ENCODE peak calls at places on chromosomes 11 and 22, in four cellular contexts. V is GM12891, C is HL-60, Y is K562. A is an unnamed sample.

GRCh38 chr11:106473089-106473722 is 395.7 kb downstream of the AASDHPPT start:
- DNase-seq in Y (no peak), V (no peak), C (no peak), A (no peak)

GRCh38 chr11:60305906-60306619 is 21.0 kb upstream of the MS4A6E start:
- DNase-seq in Y (no peak), C (no peak), V (no peak), A (no peak)

GRCh38 chr11:61947486-61948210 is 2.5 kb upstream of the BEST1 start:
- DNase-seq in C (peak), V (peak), Y (peak), A (no peak)

GRCh38 chr11:61963016-61963281 is 4.5 kb downstream of the FTH1 start:
- DNase-seq in Y (peak), V (no peak), C (no peak), A (no peak)

GRCh38 chr22:31210830-31211503 is 1.1 kb upstream of the LIMK2 start:
- DNase-seq in C (no peak), V (no peak), Y (no peak), A (no peak)

GRCh38 chr22:44540756-44541670 is 43.0 kb upstream of the RTL6 start:
- DNase-seq in Y (no peak), V (no peak), C (peak), A (no peak)

GRCh38 chr11:113189909-113190667 is 124.3 kb upstream of the TTC12 start:
- DNase-seq in Y (peak), V (no peak), C (no peak), A (no peak)

GRCh38 chr11:68965901-68966868 is 14.6 kb downstream of the MRGPRD start:
- DNase-seq in Y (no peak), V (no peak), C (no peak), A (no peak)

GRCh38 chr11:76656571-76657081 is 13.9 kb downstream of the LRRC32 start:
- DNase-seq in C (no peak), V (no peak), Y (no peak), A (no peak)

GRCh38 chr22:30943368-30943767 is 25.2 kb downstream of the MORC2 start:
- DNase-seq in C (peak), Y (no peak), V (no peak), A (no peak)

GRCh38 chr11:76491644-76492043 is 46.8 kb downstream of the EMSY start:
- DNase-seq in V (no peak), C (no peak), Y (no peak), A (no peak)

GRCh38 chr11:114354076-114354475 is 46.2 kb downstream of the C11orf71 start:
- DNase-seq in C (no peak), Y (no peak), V (no peak), A (no peak)

GRCh38 chr22:24984122-24984521 is 31.6 kb downstream of the KIAA1671 start:
- DNase-seq in V (no peak), C (no peak), Y (no peak), A (no peak)

GRCh38 chr11:70026012-70026411 is 52.1 kb upstream of the ANO1 start:
- DNase-seq in C (no peak), Y (no peak), V (no peak), A (no peak)

GRCh38 chr22:37534445-37534844 is 15.2 kb upstream of the CARD10 start:
- DNase-seq in Y (no peak), C (no peak), V (no peak), A (no peak)

DNA sequence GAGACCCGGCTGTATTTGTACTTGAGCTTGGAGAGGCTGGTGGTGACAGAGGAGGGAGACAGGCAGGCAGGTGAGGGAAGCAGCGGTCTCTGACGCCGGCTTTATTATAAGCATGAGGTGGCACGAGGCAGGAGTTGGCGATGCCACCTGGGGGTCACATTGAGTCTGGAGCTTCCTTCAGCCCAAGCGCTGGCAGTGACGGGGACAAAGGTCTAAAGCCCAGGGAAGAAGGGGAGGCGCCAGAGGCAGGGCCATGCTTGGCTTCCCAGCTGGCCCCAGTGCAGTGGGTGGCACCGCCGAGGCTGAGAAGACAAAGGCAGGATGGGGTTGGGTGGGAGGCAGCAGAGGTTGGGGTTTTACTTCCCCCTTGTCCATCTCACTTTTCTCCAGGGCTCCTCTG is 4.5 kb downstream of the FXYD2 start:
- DNase-seq in Y (no peak), V (no peak), C (no peak), A (no peak)
- TF ChIP-seq SPI1 in Y (no peak), V (no peak), C (no peak), A (no peak)

DNA sequence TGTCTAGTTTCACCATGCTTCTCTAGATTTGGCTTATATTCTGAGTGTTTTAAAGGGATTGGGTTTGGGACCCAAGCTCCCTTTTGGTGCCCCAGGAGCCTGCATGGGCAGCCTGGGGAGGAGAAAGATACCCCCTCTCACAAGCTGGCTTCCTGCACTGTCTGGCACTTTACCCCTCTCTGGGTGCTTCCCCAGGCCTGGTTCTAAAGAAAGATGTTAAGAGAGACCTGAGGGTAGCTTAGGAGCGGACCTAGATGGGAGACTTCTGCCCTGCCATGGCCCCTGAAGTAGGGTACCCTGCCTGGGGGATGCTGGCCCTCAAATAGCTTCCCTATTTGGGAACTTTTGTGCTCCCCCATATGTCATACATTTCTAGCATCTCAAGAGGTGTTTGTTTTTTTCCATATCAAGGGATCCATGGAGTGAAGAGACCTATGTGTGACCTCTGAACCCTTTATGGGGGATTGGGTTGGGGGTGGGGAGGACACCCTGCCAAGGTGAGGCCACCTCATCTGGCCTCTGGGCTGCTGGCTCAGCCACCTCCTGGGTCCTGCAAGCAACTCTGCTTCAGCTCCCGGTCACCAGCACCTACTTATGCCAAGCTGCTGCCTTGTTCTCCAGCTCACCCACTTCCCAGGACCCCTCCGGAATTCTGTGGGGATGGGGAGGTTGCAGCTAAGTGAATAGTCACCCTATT is 50.2 kb downstream of the TSPAN18 start:
- DNase-seq in Y (no peak), C (no peak), V (no peak), A (no peak)
- TF ChIP-seq SPI1 in Y (no peak), C (no peak), V (no peak), A (no peak)

GRCh38 chr11:110645253-110645652 is 67.0 kb downstream of the ARHGAP20 start:
- DNase-seq in C (no peak), Y (no peak), V (no peak), A (no peak)
- TF ChIP-seq SPI1 in C (no peak), Y (no peak), V (no peak), A (no peak)

GRCh38 chr22:47767403-47767802 is 1005.0 kb downstream of the TBC1D22A start:
- DNase-seq in Y (no peak), C (no peak), V (no peak), A (no peak)
- TF ChIP-seq SPI1 in Y (no peak), C (no peak), V (no peak), A (no peak)

GRCh38 chr11:67373916-67374570 is 645 bp upstream of the CLCF1 start:
- DNase-seq in Y (peak), V (no peak), C (peak), A (no peak)

GRCh38 chr11:67376022-67376386 is 2.6 kb upstream of the CLCF1 start:
- DNase-seq in V (no peak), Y (no peak), C (no peak), A (no peak)

GRCh38 chr11:67375320-67376021 is 2.1 kb upstream of the CLCF1 start:
- DNase-seq in C (no peak), V (no peak), Y (no peak), A (no peak)

GRCh38 chr11:67372993-67373915 is at the start of gene CLCF1:
- DNase-seq in C (peak), V (no peak), Y (peak), A (no peak)

GRCh38 chr11:67374571-67375276 is 1.3 kb upstream of the CLCF1 start:
- DNase-seq in C (no peak), V (no peak), Y (no peak), A (no peak)
- TF ChIP-seq SPI1 in C (no peak), V (no peak), Y (no peak), A (no peak)

GRCh38 chr22:47676685-47677084 is 914.2 kb downstream of the TBC1D22A start:
- DNase-seq in V (no peak), C (no peak), Y (no peak), A (no peak)

GRCh38 chr22:47678048-47678447 is 915.6 kb downstream of the TBC1D22A start:
- DNase-seq in V (no peak), Y (peak), C (no peak), A (no peak)

GRCh38 chr22:47674600-47674999 is 912.1 kb downstream of the TBC1D22A start:
- DNase-seq in C (no peak), V (no peak), Y (no peak), A (no peak)

GRCh38 chr22:47672526-47672925 is 910.1 kb downstream of the TBC1D22A start:
- DNase-seq in V (no peak), Y (no peak), C (no peak), A (no peak)
- TF ChIP-seq SPI1 in V (no peak), Y (no peak), C (no peak), A (no peak)

GRCh38 chr22:35312198-35313059 is 12.7 kb downstream of the TOM1 start:
- DNase-seq in C (no peak), Y (no peak), V (no peak), A (no peak)
- TF ChIP-seq SPI1 in C (no peak), Y (no peak), V (no peak), A (peak)

GRCh38 chr11:6350070-6350469 is 29.8 kb upstream of the CAVIN3 start:
- DNase-seq in C (no peak), V (no peak), Y (no peak), A (no peak)

GRCh38 chr11:6353367-6353987 is 33.2 kb upstream of the CAVIN3 start:
- DNase-seq in C (peak), Y (peak), V (peak), A (peak)

GRCh38 chr11:6356503-6356902 is 33.8 kb upstream of the SMPD1 start:
- DNase-seq in C (no peak), Y (no peak), V (no peak), A (no peak)

GRCh38 chr11:6354651-6355485 is 34.6 kb upstream of the CAVIN3 start:
- DNase-seq in V (no peak), Y (no peak), C (no peak), A (no peak)

GRCh38 chr11:6351782-6352181 is 31.5 kb upstream of the CAVIN3 start:
- DNase-seq in V (no peak), C (no peak), Y (no peak), A (no peak)
- TF ChIP-seq SPI1 in V (no peak), C (no peak), Y (no peak), A (no peak)

DNA sequence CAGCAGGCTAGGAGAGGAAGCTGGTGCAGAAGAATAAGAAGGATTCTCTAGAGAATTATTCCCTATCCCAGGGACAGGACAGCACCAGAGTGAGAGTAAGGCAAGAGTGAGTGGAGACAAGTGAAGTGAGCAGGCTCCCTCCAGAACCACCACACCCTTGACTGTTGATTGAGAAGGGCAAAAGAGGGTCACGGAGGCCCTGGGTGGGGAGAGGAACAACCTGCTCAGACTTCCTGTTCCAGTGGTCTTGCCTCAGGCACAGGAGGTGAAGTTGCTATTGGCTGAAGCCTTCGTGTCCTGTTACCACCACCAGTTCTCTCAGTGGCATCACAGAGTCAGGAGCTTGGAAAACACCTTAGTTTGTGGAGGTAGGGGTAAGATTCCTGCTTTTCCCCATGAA is 51.7 kb upstream of the CCDC89 start:
- DNase-seq in V (no peak), Y (no peak), C (peak), A (no peak)
- TF ChIP-seq SPI1 in V (no peak), Y (no peak), C (peak), A (no peak)

GRCh38 chr11:56910046-56910753 is 78.5 kb upstream of the OR5AK2 start:
- DNase-seq in C (no peak), V (no peak), Y (no peak), A (no peak)
- TF ChIP-seq SPI1 in C (no peak), V (no peak), Y (no peak), A (no peak)

A was measured in GM12878.